ENCODE peak calls at places on chromosomes 2 and 18, in eight cellular contexts. One of them, this sample, is unnamed.

GRCh38 chr2:150023044-150023443 is 435.5 kb upstream of the MMADHC start:
- DNase-seq in C1 segment of cervical spinal cord: no peak
- DNase-seq in fibroblast of villous mesenchyme: no peak
- DNase-seq in MG63: no peak
- DNase-seq in kidney glomerular epithelial cell: no peak
- DNase-seq in fibroblast of pulmonary artery: no peak
- DNase-seq in NCI-H2171: no peak
- DNase-seq in NCI-H1105 treated with DMSO at 0.1 percent for 48 hours: no peak
- DNase-seq in this sample: no peak

GRCh38 chr2:231128541-231128940 is 3.7 kb upstream of the HTR2B start:
- DNase-seq in fibroblast of pulmonary artery: no peak
- DNase-seq in C1 segment of cervical spinal cord: no peak
- DNase-seq in NCI-H1105 treated with DMSO at 0.1 percent for 48 hours: no peak
- DNase-seq in MG63: no peak
- DNase-seq in kidney glomerular epithelial cell: no peak
- DNase-seq in NCI-H2171: no peak
- DNase-seq in fibroblast of villous mesenchyme: no peak
- DNase-seq in this sample: no peak

GRCh38 chr2:152062130-152063091 is 36.4 kb downstream of the CACNB4 start:
- DNase-seq in MG63: peak; percentile 80
- DNase-seq in NCI-H1105 treated with DMSO at 0.1 percent for 48 hours: no peak
- DNase-seq in fibroblast of villous mesenchyme: peak; percentile 59
- DNase-seq in C1 segment of cervical spinal cord: no peak
- DNase-seq in kidney glomerular epithelial cell: peak; percentile 29
- DNase-seq in NCI-H2171: no peak
- DNase-seq in fibroblast of pulmonary artery: peak; percentile 37
- DNase-seq in this sample: peak; percentile 94

GRCh38 chr2:222851956-222852617 is 8.7 kb upstream of the ACSL3 start:
- DNase-seq in C1 segment of cervical spinal cord: no peak
- DNase-seq in kidney glomerular epithelial cell: no peak
- DNase-seq in NCI-H2171: no peak
- DNase-seq in fibroblast of villous mesenchyme: no peak
- DNase-seq in MG63: no peak
- DNase-seq in NCI-H1105 treated with DMSO at 0.1 percent for 48 hours: no peak
- DNase-seq in fibroblast of pulmonary artery: no peak
- DNase-seq in this sample: no peak

GRCh38 chr2:205769494-205769848 is 87.2 kb downstream of the NRP2 start:
- DNase-seq in fibroblast of villous mesenchyme: peak; percentile 57
- DNase-seq in kidney glomerular epithelial cell: peak; percentile 28
- DNase-seq in MG63: no peak
- DNase-seq in fibroblast of pulmonary artery: peak; percentile 90
- DNase-seq in NCI-H1105 treated with DMSO at 0.1 percent for 48 hours: no peak
- DNase-seq in NCI-H2171: no peak
- DNase-seq in C1 segment of cervical spinal cord: no peak
- DNase-seq in this sample: peak; percentile 85

GRCh38 chr2:68839260-68839833 is 31.9 kb downstream of the BMP10 start:
- DNase-seq in MG63: no peak
- DNase-seq in fibroblast of villous mesenchyme: no peak
- DNase-seq in kidney glomerular epithelial cell: no peak
- DNase-seq in C1 segment of cervical spinal cord: no peak
- DNase-seq in NCI-H2171: no peak
- DNase-seq in NCI-H1105 treated with DMSO at 0.1 percent for 48 hours: no peak
- DNase-seq in fibroblast of pulmonary artery: peak; percentile 41
- DNase-seq in this sample: no peak

GRCh38 chr2:212032032-212032431 is 506.6 kb downstream of the ERBB4 start:
- DNase-seq in NCI-H2171: no peak
- DNase-seq in fibroblast of villous mesenchyme: peak; percentile 33
- DNase-seq in kidney glomerular epithelial cell: peak; percentile 82
- DNase-seq in C1 segment of cervical spinal cord: no peak
- DNase-seq in NCI-H1105 treated with DMSO at 0.1 percent for 48 hours: no peak
- DNase-seq in MG63: peak; percentile 25
- DNase-seq in fibroblast of pulmonary artery: peak; percentile 54
- DNase-seq in this sample: peak; percentile 81

GRCh38 chr2:113157108-113157896 is 16.5 kb upstream of the PSD4 start:
- DNase-seq in fibroblast of pulmonary artery: no peak
- DNase-seq in C1 segment of cervical spinal cord: peak; percentile 22
- DNase-seq in kidney glomerular epithelial cell: no peak
- DNase-seq in fibroblast of villous mesenchyme: no peak
- DNase-seq in NCI-H2171: peak; percentile 23
- DNase-seq in NCI-H1105 treated with DMSO at 0.1 percent for 48 hours: peak; percentile 19
- DNase-seq in MG63: peak; percentile 20
- DNase-seq in this sample: no peak

GRCh38 chr2:200695178-200695930 is 109.5 kb downstream of the AOX1 start:
- DNase-seq in kidney glomerular epithelial cell: no peak
- DNase-seq in MG63: no peak
- DNase-seq in NCI-H1105 treated with DMSO at 0.1 percent for 48 hours: no peak
- DNase-seq in NCI-H2171: no peak
- DNase-seq in C1 segment of cervical spinal cord: no peak
- DNase-seq in fibroblast of villous mesenchyme: no peak
- DNase-seq in fibroblast of pulmonary artery: no peak
- DNase-seq in this sample: no peak

GRCh38 chr2:172928754-172929153 is 146.9 kb upstream of the MAP3K20 start:
- DNase-seq in fibroblast of pulmonary artery: peak; percentile 87
- DNase-seq in MG63: peak; percentile 37
- DNase-seq in NCI-H2171: no peak
- DNase-seq in NCI-H1105 treated with DMSO at 0.1 percent for 48 hours: no peak
- DNase-seq in fibroblast of villous mesenchyme: peak; percentile 81
- DNase-seq in kidney glomerular epithelial cell: peak; percentile 27
- DNase-seq in C1 segment of cervical spinal cord: no peak
- DNase-seq in this sample: peak; percentile 76

GRCh38 chr2:152706477-152707020 is 10.7 kb downstream of the PRPF40A start:
- DNase-seq in fibroblast of villous mesenchyme: no peak
- DNase-seq in NCI-H2171: no peak
- DNase-seq in NCI-H1105 treated with DMSO at 0.1 percent for 48 hours: no peak
- DNase-seq in fibroblast of pulmonary artery: no peak
- DNase-seq in C1 segment of cervical spinal cord: no peak
- DNase-seq in MG63: no peak
- DNase-seq in kidney glomerular epithelial cell: no peak
- DNase-seq in this sample: no peak

GRCh38 chr2:136006658-136007057 is 21.2 kb upstream of the DARS1 start:
- DNase-seq in fibroblast of pulmonary artery: no peak
- DNase-seq in fibroblast of villous mesenchyme: no peak
- DNase-seq in NCI-H2171: no peak
- DNase-seq in NCI-H1105 treated with DMSO at 0.1 percent for 48 hours: no peak
- DNase-seq in C1 segment of cervical spinal cord: no peak
- DNase-seq in kidney glomerular epithelial cell: peak; percentile 82
- DNase-seq in MG63: no peak
- DNase-seq in this sample: peak; percentile 18

GRCh38 chr2:105744909-105745853 is at the start of gene NCK2:
- DNase-seq in fibroblast of pulmonary artery: peak; percentile 33
- DNase-seq in fibroblast of villous mesenchyme: peak; percentile 48
- DNase-seq in kidney glomerular epithelial cell: no peak
- DNase-seq in C1 segment of cervical spinal cord: peak; percentile 35
- DNase-seq in NCI-H1105 treated with DMSO at 0.1 percent for 48 hours: peak; percentile 22
- DNase-seq in NCI-H2171: no peak
- DNase-seq in MG63: peak; percentile 31
- DNase-seq in this sample: peak; percentile 34

GRCh38 chr2:20525041-20526035 is 78.5 kb downstream of the RHOB start:
- DNase-seq in kidney glomerular epithelial cell: peak; percentile 22
- DNase-seq in NCI-H2171: no peak
- DNase-seq in NCI-H1105 treated with DMSO at 0.1 percent for 48 hours: no peak
- DNase-seq in MG63: no peak
- DNase-seq in C1 segment of cervical spinal cord: no peak
- DNase-seq in fibroblast of villous mesenchyme: peak; percentile 79
- DNase-seq in fibroblast of pulmonary artery: peak; percentile 70
- DNase-seq in this sample: peak; percentile 77

GRCh38 chr2:20091305-20091991 is 40.0 kb upstream of the LAPTM4A start:
- DNase-seq in NCI-H1105 treated with DMSO at 0.1 percent for 48 hours: no peak
- DNase-seq in C1 segment of cervical spinal cord: no peak
- DNase-seq in fibroblast of villous mesenchyme: peak; percentile 86
- DNase-seq in kidney glomerular epithelial cell: peak; percentile 72
- DNase-seq in NCI-H2171: no peak
- DNase-seq in fibroblast of pulmonary artery: peak; percentile 92
- DNase-seq in MG63: peak; percentile 84
- DNase-seq in this sample: peak; percentile 98

GRCh38 chr2:200765139-200765951 is 46.4 kb upstream of the BZW1 start:
- DNase-seq in fibroblast of villous mesenchyme: peak; percentile 95
- DNase-seq in C1 segment of cervical spinal cord: no peak
- DNase-seq in kidney glomerular epithelial cell: peak; percentile 85
- DNase-seq in NCI-H2171: no peak
- DNase-seq in fibroblast of pulmonary artery: peak; percentile 87
- DNase-seq in NCI-H1105 treated with DMSO at 0.1 percent for 48 hours: no peak
- DNase-seq in MG63: peak; percentile 82
- DNase-seq in this sample: peak; percentile 97

GRCh38 chr2:209519911-209520310 is 96.1 kb downstream of the MAP2 start:
- DNase-seq in kidney glomerular epithelial cell: no peak
- DNase-seq in NCI-H1105 treated with DMSO at 0.1 percent for 48 hours: peak; percentile 76
- DNase-seq in fibroblast of pulmonary artery: no peak
- DNase-seq in C1 segment of cervical spinal cord: no peak
- DNase-seq in NCI-H2171: peak; percentile 77
- DNase-seq in fibroblast of villous mesenchyme: no peak
- DNase-seq in MG63: no peak
- DNase-seq in this sample: no peak

GRCh38 chr18:76613721-76614120 is 118.7 kb upstream of the ZNF516 start:
- DNase-seq in kidney glomerular epithelial cell: no peak
- DNase-seq in NCI-H2171: no peak
- DNase-seq in NCI-H1105 treated with DMSO at 0.1 percent for 48 hours: no peak
- DNase-seq in fibroblast of pulmonary artery: no peak
- DNase-seq in fibroblast of villous mesenchyme: no peak
- DNase-seq in MG63: no peak
- DNase-seq in C1 segment of cervical spinal cord: no peak
- DNase-seq in this sample: no peak

GRCh38 chr18:73614812-73615211 is 532.8 kb downstream of the FBXO15 start:
- DNase-seq in fibroblast of pulmonary artery: peak; percentile 63
- DNase-seq in kidney glomerular epithelial cell: peak; percentile 85
- DNase-seq in fibroblast of villous mesenchyme: peak; percentile 5
- DNase-seq in C1 segment of cervical spinal cord: no peak
- DNase-seq in NCI-H1105 treated with DMSO at 0.1 percent for 48 hours: no peak
- DNase-seq in NCI-H2171: no peak
- DNase-seq in MG63: peak; percentile 71
- DNase-seq in this sample: peak; percentile 94

GRCh38 chr2:234146087-234146826 is 95.8 kb downstream of the SPP2 start:
- DNase-seq in fibroblast of pulmonary artery: peak; percentile 75
- DNase-seq in NCI-H2171: no peak
- DNase-seq in NCI-H1105 treated with DMSO at 0.1 percent for 48 hours: no peak
- DNase-seq in kidney glomerular epithelial cell: peak; percentile 94
- DNase-seq in MG63: peak; percentile 63
- DNase-seq in C1 segment of cervical spinal cord: no peak
- DNase-seq in fibroblast of villous mesenchyme: peak; percentile 79
- DNase-seq in this sample: peak; percentile 76

GRCh38 chr2:55364189-55365055 is 55.2 kb downstream of the CCDC88A start:
- DNase-seq in kidney glomerular epithelial cell: peak; percentile 88
- DNase-seq in C1 segment of cervical spinal cord: peak; percentile 50
- DNase-seq in fibroblast of pulmonary artery: peak; percentile 98
- DNase-seq in fibroblast of villous mesenchyme: peak; percentile 89
- DNase-seq in NCI-H2171: no peak
- DNase-seq in NCI-H1105 treated with DMSO at 0.1 percent for 48 hours: no peak
- DNase-seq in MG63: peak; percentile 75
- DNase-seq in this sample: peak; percentile 99

GRCh38 chr18:25805323-25805722 is 285.1 kb downstream of the SS18 start:
- DNase-seq in NCI-H1105 treated with DMSO at 0.1 percent for 48 hours: no peak
- DNase-seq in C1 segment of cervical spinal cord: no peak
- DNase-seq in NCI-H2171: no peak
- DNase-seq in kidney glomerular epithelial cell: no peak
- DNase-seq in fibroblast of pulmonary artery: peak; percentile 69
- DNase-seq in fibroblast of villous mesenchyme: peak; percentile 68
- DNase-seq in MG63: peak; percentile 76
- DNase-seq in this sample: peak; percentile 67

GRCh38 chr2:153169567-153169966 is 309.0 kb downstream of the RPRM start:
- DNase-seq in C1 segment of cervical spinal cord: no peak
- DNase-seq in MG63: no peak
- DNase-seq in NCI-H1105 treated with DMSO at 0.1 percent for 48 hours: peak; percentile 9
- DNase-seq in NCI-H2171: no peak
- DNase-seq in kidney glomerular epithelial cell: no peak
- DNase-seq in fibroblast of villous mesenchyme: no peak
- DNase-seq in fibroblast of pulmonary artery: no peak
- DNase-seq in this sample: no peak

GRCh38 chr2:165203689-165204559 is at the start of gene SCN3A:
- DNase-seq in kidney glomerular epithelial cell: peak; percentile 59
- DNase-seq in fibroblast of pulmonary artery: peak; percentile 55
- DNase-seq in C1 segment of cervical spinal cord: peak; percentile 10
- DNase-seq in fibroblast of villous mesenchyme: peak; percentile 34
- DNase-seq in NCI-H2171: peak; percentile 92
- DNase-seq in MG63: peak; percentile 41
- DNase-seq in NCI-H1105 treated with DMSO at 0.1 percent for 48 hours: peak; percentile 85
- DNase-seq in this sample: peak; percentile 76